ENCODE peak calls at places on chromosomes 5 and 9, in nine cellular contexts. One of them, this sample, is unnamed.

GRCh38 chr9:78595200-78595945 is 298.4 kb downstream of the PSAT1 start:
- DNase-seq in PC-9: no peak
- DNase-seq in B cell: no peak
- DNase-seq in RWPE1: no peak
- DNase-seq in WERI-Rb-1: no peak
- DNase-seq in MM.1S: no peak
- DNase-seq in HFFc6: peak; percentile 37
- DNase-seq in AG04449: no peak
- DNase-seq in AG09319: no peak
- DNase-seq in this sample: no peak

GRCh38 chr9:83019246-83019645 is 43.7 kb downstream of the RASEF start:
- DNase-seq in PC-9: no peak
- DNase-seq in B cell: no peak
- DNase-seq in RWPE1: no peak
- DNase-seq in WERI-Rb-1: no peak
- DNase-seq in MM.1S: no peak
- DNase-seq in HFFc6: no peak
- DNase-seq in AG04449: no peak
- DNase-seq in AG09319: no peak
- DNase-seq in this sample: no peak

GRCh38 chr5:135185461-135186075 is 151.5 kb upstream of the PITX1 start:
- DNase-seq in PC-9: no peak
- DNase-seq in B cell: no peak
- DNase-seq in RWPE1: no peak
- DNase-seq in WERI-Rb-1: no peak
- DNase-seq in MM.1S: no peak
- DNase-seq in HFFc6: peak; percentile 61
- DNase-seq in AG04449: peak; percentile 45
- DNase-seq in AG09319: no peak
- DNase-seq in this sample: no peak

GRCh38 chr5:115559524-115559923 is 14.9 kb upstream of the FEM1C start:
- DNase-seq in PC-9: no peak
- DNase-seq in B cell: no peak
- DNase-seq in RWPE1: no peak
- DNase-seq in WERI-Rb-1: no peak
- DNase-seq in MM.1S: no peak
- DNase-seq in HFFc6: peak; percentile 78
- DNase-seq in AG04449: no peak
- DNase-seq in AG09319: no peak
- DNase-seq in this sample: no peak

GRCh38 chr9:65411901-65412300 is 126.9 kb upstream of the FOXD4L5 start:
- DNase-seq in PC-9: no peak
- DNase-seq in B cell: no peak
- DNase-seq in RWPE1: no peak
- DNase-seq in WERI-Rb-1: no peak
- DNase-seq in MM.1S: no peak
- DNase-seq in HFFc6: no peak
- DNase-seq in AG04449: no peak
- DNase-seq in AG09319: no peak
- DNase-seq in this sample: no peak

GRCh38 chr5:149759986-149760699 is 30.0 kb downstream of the PPARGC1B start:
- DNase-seq in PC-9: no peak
- DNase-seq in B cell: no peak
- DNase-seq in RWPE1: no peak
- DNase-seq in WERI-Rb-1: no peak
- DNase-seq in MM.1S: no peak
- DNase-seq in HFFc6: no peak
- DNase-seq in AG04449: no peak
- DNase-seq in AG09319: no peak
- DNase-seq in this sample: no peak

GRCh38 chr9:37471942-37472679 is 6.9 kb upstream of the ZBTB5 start:
- DNase-seq in PC-9: peak; percentile 52
- DNase-seq in B cell: no peak
- DNase-seq in RWPE1: peak; percentile 87
- DNase-seq in WERI-Rb-1: no peak
- DNase-seq in MM.1S: no peak
- DNase-seq in HFFc6: peak; percentile 97
- DNase-seq in AG04449: peak; percentile 89
- DNase-seq in AG09319: peak; percentile 72
- DNase-seq in this sample: no peak

GRCh38 chr5:58582004-58582403 is 871 bp upstream of the RAB3C start:
- DNase-seq in PC-9: no peak
- DNase-seq in B cell: no peak
- DNase-seq in RWPE1: peak; percentile 4
- DNase-seq in WERI-Rb-1: peak; percentile 77
- DNase-seq in MM.1S: no peak
- DNase-seq in HFFc6: no peak
- DNase-seq in AG04449: no peak
- DNase-seq in AG09319: no peak
- DNase-seq in this sample: no peak

GRCh38 chr5:136062563-136063274 is 33.9 kb downstream of the TGFBI start:
- DNase-seq in PC-9: peak; percentile 26
- DNase-seq in B cell: no peak
- DNase-seq in RWPE1: peak; percentile 59
- DNase-seq in WERI-Rb-1: peak; percentile 62
- DNase-seq in MM.1S: peak; percentile 84
- DNase-seq in HFFc6: peak; percentile 57
- DNase-seq in AG04449: no peak
- DNase-seq in AG09319: no peak
- DNase-seq in this sample: no peak

GRCh38 chr5:16457853-16458252 is 7.7 kb downstream of the ZNF622 start:
- DNase-seq in PC-9: no peak
- DNase-seq in B cell: no peak
- DNase-seq in RWPE1: no peak
- DNase-seq in WERI-Rb-1: no peak
- DNase-seq in MM.1S: no peak
- DNase-seq in HFFc6: no peak
- DNase-seq in AG04449: no peak
- DNase-seq in AG09319: no peak
- DNase-seq in this sample: no peak

GRCh38 chr5:16457451-16457850 is 8.1 kb downstream of the ZNF622 start:
- DNase-seq in PC-9: no peak
- DNase-seq in B cell: no peak
- DNase-seq in RWPE1: no peak
- DNase-seq in WERI-Rb-1: peak; percentile 34
- DNase-seq in MM.1S: no peak
- DNase-seq in HFFc6: no peak
- DNase-seq in AG04449: no peak
- DNase-seq in AG09319: no peak
- DNase-seq in this sample: no peak

GRCh38 chr5:16454686-16455085 is 10.9 kb downstream of the ZNF622 start:
- DNase-seq in PC-9: no peak
- DNase-seq in B cell: no peak
- DNase-seq in RWPE1: no peak
- DNase-seq in WERI-Rb-1: no peak
- DNase-seq in MM.1S: no peak
- DNase-seq in HFFc6: no peak
- DNase-seq in AG04449: no peak
- DNase-seq in AG09319: no peak
- DNase-seq in this sample: no peak

GRCh38 chr5:16455670-16456069 is 9.9 kb downstream of the ZNF622 start:
- DNase-seq in PC-9: no peak
- DNase-seq in B cell: no peak
- DNase-seq in RWPE1: no peak
- DNase-seq in WERI-Rb-1: no peak
- DNase-seq in MM.1S: no peak
- DNase-seq in HFFc6: no peak
- DNase-seq in AG04449: no peak
- DNase-seq in AG09319: no peak
- DNase-seq in this sample: no peak

GRCh38 chr5:16456103-16456832 is 9.3 kb downstream of the ZNF622 start:
- DNase-seq in PC-9: peak; percentile 38
- DNase-seq in B cell: no peak
- DNase-seq in RWPE1: peak; percentile 38
- DNase-seq in WERI-Rb-1: no peak
- DNase-seq in MM.1S: peak; percentile 78
- DNase-seq in HFFc6: peak; percentile 73
- DNase-seq in AG04449: no peak
- DNase-seq in AG09319: peak; percentile 35
- DNase-seq in this sample: peak; percentile 55
- TF ChIP-seq CTCF in PC-9: peak; percentile 95
- TF ChIP-seq CTCF in B cell: peak; percentile 83
- TF ChIP-seq CTCF in RWPE1: peak; percentile 86
- TF ChIP-seq CTCF in WERI-Rb-1: peak; percentile 52
- TF ChIP-seq CTCF in MM.1S: peak; percentile 73
- TF ChIP-seq CTCF in HFFc6: peak; percentile 96
- TF ChIP-seq CTCF in AG04449: peak; percentile 52
- TF ChIP-seq CTCF in AG09319: peak; percentile 56
- TF ChIP-seq CTCF in this sample: peak; percentile 49

GRCh38 chr9:117927354-117927753 is 223.2 kb downstream of the TLR4 start:
- DNase-seq in PC-9: no peak
- DNase-seq in B cell: no peak
- DNase-seq in RWPE1: no peak
- DNase-seq in WERI-Rb-1: peak; percentile 16
- DNase-seq in MM.1S: peak; percentile 41
- DNase-seq in HFFc6: no peak
- DNase-seq in AG04449: no peak
- DNase-seq in AG09319: no peak
- DNase-seq in this sample: no peak
- TF ChIP-seq CTCF in PC-9: no peak
- TF ChIP-seq CTCF in B cell: no peak
- TF ChIP-seq CTCF in RWPE1: no peak
- TF ChIP-seq CTCF in WERI-Rb-1: peak; percentile 69
- TF ChIP-seq CTCF in MM.1S: peak; percentile 67
- TF ChIP-seq CTCF in HFFc6: no peak
- TF ChIP-seq CTCF in AG04449: no peak
- TF ChIP-seq CTCF in AG09319: no peak
- TF ChIP-seq CTCF in this sample: no peak

DNA sequence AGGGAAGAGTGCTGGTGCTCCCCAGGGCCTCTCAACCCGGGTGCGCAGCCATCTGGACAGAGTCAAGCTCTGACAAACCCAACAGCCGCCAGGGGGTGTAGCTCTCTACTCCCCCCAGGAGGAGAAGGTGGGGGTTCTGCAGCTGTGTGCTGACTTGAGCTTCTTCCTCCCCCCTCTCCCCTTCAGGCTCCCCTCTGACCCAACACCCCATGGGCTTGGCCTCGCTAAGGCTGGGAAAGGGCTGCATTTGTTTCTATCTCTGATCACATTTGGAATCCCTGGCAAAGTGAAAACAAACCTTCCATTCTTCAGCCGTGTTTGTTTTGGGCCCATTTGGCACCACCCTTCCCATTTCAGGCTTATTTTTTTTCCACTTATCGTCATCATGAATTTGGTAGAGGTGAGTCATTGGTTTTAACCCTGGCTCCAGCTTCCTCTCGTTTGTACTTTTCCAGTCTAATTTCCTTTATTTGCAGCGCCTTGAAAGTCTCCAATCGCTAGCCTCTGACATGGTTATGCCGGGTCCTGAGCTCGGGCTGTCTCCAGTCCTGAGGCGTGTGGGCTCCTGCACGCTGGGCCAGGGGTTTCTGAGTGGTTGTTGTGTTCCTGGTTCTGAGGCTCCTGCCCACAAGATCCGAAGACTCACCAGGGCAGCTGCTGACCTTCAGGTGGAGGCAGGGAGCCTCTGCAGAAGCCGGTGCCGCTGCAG is 36.1 kb downstream of the DAP start:
- DNase-seq in PC-9: peak; percentile 86
- DNase-seq in B cell: no peak
- DNase-seq in RWPE1: peak; percentile 89
- DNase-seq in WERI-Rb-1: peak; percentile 42
- DNase-seq in MM.1S: no peak
- DNase-seq in HFFc6: peak; percentile 79
- DNase-seq in AG04449: no peak
- DNase-seq in AG09319: no peak
- DNase-seq in this sample: no peak
- TF ChIP-seq CTCF in PC-9: peak; percentile 69
- TF ChIP-seq CTCF in B cell: no peak
- TF ChIP-seq CTCF in RWPE1: no peak
- TF ChIP-seq CTCF in WERI-Rb-1: peak; percentile 49
- TF ChIP-seq CTCF in MM.1S: no peak
- TF ChIP-seq CTCF in HFFc6: peak; percentile 70
- TF ChIP-seq CTCF in AG04449: no peak
- TF ChIP-seq CTCF in AG09319: peak; percentile 6
- TF ChIP-seq CTCF in this sample: no peak

GRCh38 chr5:69213513-69214215 is 21.0 kb upstream of the CDK7 start:
- DNase-seq in PC-9: no peak
- DNase-seq in B cell: no peak
- DNase-seq in RWPE1: no peak
- DNase-seq in WERI-Rb-1: no peak
- DNase-seq in MM.1S: no peak
- DNase-seq in HFFc6: peak; percentile 57
- DNase-seq in AG04449: no peak
- DNase-seq in AG09319: no peak
- DNase-seq in this sample: no peak

GRCh38 chr5:69219939-69220338 is 14.7 kb upstream of the CDK7 start:
- DNase-seq in PC-9: no peak
- DNase-seq in B cell: no peak
- DNase-seq in RWPE1: no peak
- DNase-seq in WERI-Rb-1: no peak
- DNase-seq in MM.1S: no peak
- DNase-seq in HFFc6: no peak
- DNase-seq in AG04449: no peak
- DNase-seq in AG09319: no peak
- DNase-seq in this sample: no peak

GRCh38 chr5:69217154-69217731 is 17.4 kb upstream of the CDK7 start:
- DNase-seq in PC-9: no peak
- DNase-seq in B cell: no peak
- DNase-seq in RWPE1: peak; percentile 99
- DNase-seq in WERI-Rb-1: no peak
- DNase-seq in MM.1S: peak; percentile 94
- DNase-seq in HFFc6: no peak
- DNase-seq in AG04449: no peak
- DNase-seq in AG09319: no peak
- DNase-seq in this sample: peak; percentile 96

GRCh38 chr5:69212022-69212421 is 22.6 kb downstream of the CENPH start:
- DNase-seq in PC-9: no peak
- DNase-seq in B cell: no peak
- DNase-seq in RWPE1: no peak
- DNase-seq in WERI-Rb-1: no peak
- DNase-seq in MM.1S: peak; percentile 82
- DNase-seq in HFFc6: no peak
- DNase-seq in AG04449: no peak
- DNase-seq in AG09319: no peak
- DNase-seq in this sample: no peak

DNA sequence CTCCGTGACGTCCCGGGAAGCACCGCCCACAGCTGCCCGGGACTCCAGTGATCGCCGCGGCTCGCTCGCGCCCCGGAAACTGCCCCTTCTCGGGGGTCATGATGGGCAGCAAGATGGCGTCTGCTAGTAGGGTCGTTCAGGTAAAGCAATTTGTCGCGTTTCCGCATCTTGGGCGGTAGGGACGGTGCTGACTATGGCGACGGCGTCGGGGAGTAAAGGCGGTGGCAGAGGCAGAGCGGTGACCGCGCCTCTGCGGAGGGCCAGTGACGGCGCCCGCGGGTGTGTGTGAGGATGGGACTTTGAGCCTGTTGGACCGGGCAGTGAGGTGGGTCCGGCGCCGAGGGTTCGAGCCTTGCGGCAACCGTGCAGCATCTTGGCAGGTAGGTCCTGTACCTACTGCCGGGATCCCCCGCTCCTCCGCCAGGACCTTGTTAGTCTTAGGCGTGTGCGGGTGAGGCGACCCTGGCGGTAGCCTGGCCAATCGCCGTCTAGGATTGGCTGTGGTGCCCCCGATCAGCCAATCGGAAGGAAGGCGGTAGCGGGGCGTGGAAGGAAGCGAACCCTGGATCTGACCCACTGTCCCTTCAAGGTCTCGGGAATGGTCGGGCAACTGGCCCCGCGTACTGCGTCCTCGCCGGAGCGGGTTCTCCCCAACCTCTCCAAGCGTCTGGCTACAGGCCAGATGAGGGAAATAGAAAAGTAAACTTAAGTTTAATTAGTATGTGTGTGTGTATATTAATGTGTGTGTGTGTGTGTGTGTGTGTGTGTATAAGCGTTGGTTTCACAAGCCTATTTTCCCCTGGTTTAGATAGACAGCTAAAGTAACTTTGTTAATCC is 16.7 kb upstream of the CDK7 start:
- DNase-seq in PC-9: peak; percentile 92
- DNase-seq in B cell: peak; percentile 95
- DNase-seq in RWPE1: peak; percentile 96
- DNase-seq in WERI-Rb-1: peak; percentile 96
- DNase-seq in MM.1S: peak; percentile 90
- DNase-seq in HFFc6: peak; percentile 89
- DNase-seq in AG04449: no peak
- DNase-seq in AG09319: peak; percentile 79
- DNase-seq in this sample: peak; percentile 91
- TF ChIP-seq CTCF in PC-9: no peak
- TF ChIP-seq CTCF in B cell: no peak
- TF ChIP-seq CTCF in RWPE1: no peak
- TF ChIP-seq CTCF in WERI-Rb-1: peak; percentile 15
- TF ChIP-seq CTCF in MM.1S: no peak
- TF ChIP-seq CTCF in HFFc6: peak; percentile 64
- TF ChIP-seq CTCF in AG04449: peak; percentile 16
- TF ChIP-seq CTCF in AG09319: peak; percentile 0
- TF ChIP-seq CTCF in this sample: no peak